ENCODE peak calls at places on chromosome 16, in ten cellular contexts. C is sigmoid colon; H is CD8-positive, alpha-beta T cell; Q is esophagus muscularis mucosa; G is left ventricle myocardium inferior; R is A549; M is mammary epithelial cell; O is cardiac muscle cell; J is CD4-positive, alpha-beta memory T cell; V is breast epithelium. S is an unnamed sample.

GRCh38 chr16:23979426-23979825 is 143.6 kb downstream of the PRKCB start:
- DNase-seq in V (no peak), H (no peak), C (no peak), G (no peak), Q (no peak), M (no peak), J (no peak), R (no peak), O (no peak), S (no peak)

GRCh38 chr16:68084504-68085258 is 489 bp upstream of the NFATC3 start:
- DNase-seq in G (peak; percentile 92), V (peak; percentile 84), C (peak; percentile 95), R (peak; percentile 73), M (peak; percentile 48), J (peak; percentile 76), O (peak; percentile 85), H (peak; percentile 82), Q (peak; percentile 100), S (peak; percentile 90)

GRCh38 chr16:75105306-75106061 is 11.1 kb downstream of the LDHD start:
- DNase-seq in R (no peak), G (peak; percentile 57), Q (no peak), M (no peak), J (no peak), V (no peak), O (no peak), H (no peak), C (peak; percentile 97), S (no peak)

GRCh38 chr16:49112754-49113153 is 168.9 kb downstream of the CBLN1 start:
- DNase-seq in V (no peak), Q (no peak), M (no peak), O (no peak), R (no peak), J (no peak), H (no peak), C (peak; percentile 85), G (peak; percentile 70), S (no peak)

GRCh38 chr16:24152826-24153225 is 103.3 kb upstream of the CACNG3 start:
- DNase-seq in M (no peak), J (no peak), H (no peak), Q (no peak), G (no peak), C (no peak), R (no peak), V (no peak), O (no peak), S (no peak)

GRCh38 chr16:11205754-11206459 is 50.1 kb downstream of the SOCS1 start:
- DNase-seq in H (no peak), M (no peak), G (no peak), V (no peak), J (no peak), R (no peak), O (no peak), C (no peak), Q (no peak), S (no peak)

GRCh38 chr16:10569629-10570028 is 10.8 kb downstream of the EMP2 start:
- DNase-seq in C (no peak), G (no peak), V (no peak), R (no peak), Q (no peak), M (no peak), H (no peak), J (no peak), O (no peak), S (no peak)

GRCh38 chr16:12458591-12459400 is 344.9 kb downstream of the CPPED1 start:
- DNase-seq in R (no peak), O (no peak), J (peak; percentile 5), H (peak; percentile 20), M (no peak), G (peak; percentile 25), C (no peak), V (no peak), Q (no peak), S (no peak)

GRCh38 chr16:63312343-63312742 is 1276.1 kb upstream of the CDH8 start:
- DNase-seq in H (no peak), O (peak; percentile 63), G (no peak), J (no peak), C (no peak), V (no peak), Q (no peak), M (no peak), R (no peak), S (no peak)

GRCh38 chr16:86932130-86932982 is 354.0 kb downstream of the FOXL1 start:
- DNase-seq in H (no peak), R (no peak), V (no peak), J (no peak), O (no peak), C (no peak), M (no peak), G (no peak), Q (no peak), S (no peak)

GRCh38 chr16:46650224-46650623 is 29.0 kb upstream of the SHCBP1 start:
- DNase-seq in Q (no peak), H (no peak), G (no peak), J (no peak), M (no peak), O (no peak), C (peak; percentile 81), V (no peak), R (no peak), S (no peak)

GRCh38 chr16:49755291-49755611 is 100.7 kb downstream of the ZNF423 start:
- DNase-seq in Q (no peak), J (no peak), R (peak; percentile 35), V (no peak), C (no peak), G (no peak), H (no peak), O (peak; percentile 54), M (no peak), S (no peak)

GRCh38 chr16:4093495-4094137 is 22.6 kb downstream of the ADCY9 start:
- DNase-seq in V (no peak), H (no peak), C (peak; percentile 78), Q (no peak), R (no peak), J (no peak), O (no peak), G (peak; percentile 48), M (no peak), S (no peak)

GRCh38 chr16:27287051-27287811 is 18.7 kb upstream of the NSMCE1 start:
- DNase-seq in G (no peak), O (no peak), V (no peak), Q (no peak), M (no peak), C (no peak), R (no peak), J (no peak), H (no peak), S (no peak)

GRCh38 chr16:4333308-4333638 is 17.4 kb downstream of the GLIS2 start:
- DNase-seq in J (no peak), O (no peak), R (no peak), V (no peak), G (no peak), Q (no peak), M (no peak), H (no peak), C (peak; percentile 61), S (no peak)

GRCh38 chr16:27781195-27781524 is 231.2 kb downstream of the KATNIP start:
- DNase-seq in R (no peak), J (no peak), M (no peak), V (no peak), O (no peak), Q (no peak), G (peak; percentile 45), C (peak; percentile 73), H (no peak), S (no peak)

DNA sequence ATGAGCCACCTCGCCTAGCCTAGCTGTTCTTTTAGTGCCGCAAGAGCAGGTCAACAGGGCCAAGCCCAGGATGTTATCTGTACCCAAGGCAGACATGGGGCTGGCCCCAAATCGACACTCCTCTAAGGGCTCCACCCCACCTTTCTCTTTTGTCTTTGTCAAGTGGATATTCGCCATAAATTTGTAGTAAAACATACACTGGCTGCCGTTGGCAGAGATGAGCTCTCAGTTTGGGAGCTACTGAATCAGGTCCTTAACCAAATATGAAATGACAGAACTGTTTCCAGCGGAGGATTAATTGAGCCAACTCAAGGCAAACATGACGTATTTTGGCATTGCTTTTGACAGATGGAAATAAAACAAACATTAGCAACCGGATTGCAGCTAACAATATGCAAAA is 556.9 kb upstream of the CDH5 start:
- DNase-seq in V (no peak), H (no peak), R (no peak), O (no peak), G (no peak), C (no peak), Q (peak; percentile 77), J (no peak), M (no peak), S (no peak)
- H3K4me3 ChIP-seq in V (no peak overlapping the region), H (no peak overlapping the region), R (no peak overlapping the region), O (no peak overlapping the region), G (no peak overlapping the region), C (no peak overlapping the region), Q (no peak overlapping the region), J (no peak overlapping the region), M (no peak overlapping the region), S (no peak overlapping the region)

GRCh38 chr16:84657229-84657837 is 9.0 kb downstream of the KLHL36 start:
- DNase-seq in G (no peak), Q (no peak), M (no peak), R (no peak), C (no peak), H (no peak), J (no peak), O (no peak), V (no peak), S (no peak)
- H3K27ac ChIP-seq in G (no peak overlapping the region), Q (no peak overlapping the region), M (no peak overlapping the region), R (no peak overlapping the region), C (no peak overlapping the region), H (no peak overlapping the region), J (no peak overlapping the region), O (no peak overlapping the region), V (no peak overlapping the region), S (no peak overlapping the region)

DNA sequence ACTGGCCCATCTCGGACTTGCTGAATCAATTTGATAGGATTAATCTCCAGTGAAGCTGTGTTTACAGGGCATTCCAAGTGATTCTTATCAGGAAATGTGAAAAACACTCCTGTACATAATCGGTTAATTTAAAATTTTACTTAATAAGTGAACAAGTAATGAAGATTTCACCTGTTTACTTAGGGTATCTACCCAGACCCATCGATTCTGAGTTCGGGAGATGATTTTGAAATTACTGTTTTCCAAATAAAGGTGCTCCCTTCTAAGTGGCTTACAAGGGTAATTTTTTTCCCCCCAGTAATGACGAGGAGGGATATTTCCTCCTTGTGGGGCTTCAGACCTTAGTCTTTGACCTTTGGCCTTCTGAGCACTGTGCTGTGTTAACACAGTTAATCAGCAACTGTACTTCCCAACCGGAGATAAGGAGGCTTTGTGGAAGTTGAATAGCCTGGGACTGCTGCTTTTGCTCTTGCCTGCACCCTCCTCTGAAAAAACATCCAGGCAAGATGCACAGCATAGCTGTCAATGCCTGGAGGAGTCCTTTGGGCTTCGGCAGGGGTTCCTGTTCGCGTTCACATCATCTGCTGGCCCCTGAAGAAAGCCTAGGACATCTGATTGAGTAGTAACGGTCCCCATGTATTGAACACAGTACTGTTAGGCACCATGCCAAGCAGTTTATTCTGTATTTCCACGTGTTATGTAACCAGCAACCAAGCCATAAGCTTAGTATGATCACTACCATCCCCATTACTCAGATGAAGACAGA is 1.8 kb downstream of the FAHD1 start:
- DNase-seq in M (no peak), O (no peak), R (no peak), G (no peak), Q (no peak), H (no peak), J (no peak), C (no peak), V (no peak), S (no peak)
- H3K4me3 ChIP-seq in M (peak overlapping the region; percentile 99), O (peak overlapping the region; percentile 83), R (peak overlapping the region; percentile 67), G (peak overlapping the region; percentile 99), Q (no peak overlapping the region), H (no peak overlapping the region), J (no peak overlapping the region), C (no peak overlapping the region), V (peak overlapping the region; percentile 95), S (no peak overlapping the region)

GRCh38 chr16:52488837-52489289 is 58.1 kb downstream of the TOX3 start:
- DNase-seq in V (no peak), C (no peak), J (no peak), G (no peak), H (no peak), O (no peak), Q (no peak), R (no peak), M (no peak), S (no peak)
- H3K27ac ChIP-seq in V (no peak overlapping the region), C (no peak overlapping the region), J (no peak overlapping the region), G (no peak overlapping the region), H (no peak overlapping the region), O (no peak overlapping the region), Q (no peak overlapping the region), R (no peak overlapping the region), M (no peak overlapping the region), S (no peak overlapping the region)

S was measured in SJSA1.